ENCODE peak calls at places on chromosomes 16 and 17, in seven cellular contexts. P, J, S, Z, X, A and B are unnamed samples.

GRCh38 chr17:79811888-79812205 is 15.0 kb upstream of the CBX8 start:
- DNase-seq in S (no peak), Z (no peak), J (no peak), A (no peak), P (no peak), X (no peak), B (no peak)

GRCh38 chr17:9200197-9200662 is 178.9 kb downstream of the NTN1 start:
- DNase-seq in X (peak), P (no peak), Z (no peak), J (no peak), A (no peak), S (no peak), B (no peak)

GRCh38 chr17:74920679-74921044 is 2.4 kb downstream of the USH1G start:
- DNase-seq in Z (no peak), X (no peak), S (no peak), A (no peak), P (no peak), J (no peak), B (peak)

GRCh38 chr17:16348586-16348985 is 4.7 kb downstream of the CENPV start:
- DNase-seq in P (no peak), S (no peak), J (no peak), Z (no peak), X (no peak), A (no peak), B (no peak)

GRCh38 chr16:1613728-1614225 is 1.6 kb downstream of the CRAMP1 start:
- DNase-seq in S (peak), A (peak), X (no peak), P (no peak), Z (peak), J (no peak), B (peak)

GRCh38 chr17:7020894-7021664 is 1.8 kb upstream of the BCL6B start:
- DNase-seq in J (no peak), A (no peak), Z (no peak), S (no peak), P (no peak), X (no peak), B (no peak)

GRCh38 chr17:77616243-77616731 is 342.2 kb upstream of the TNRC6C start:
- DNase-seq in Z (peak), A (no peak), P (no peak), S (no peak), X (no peak), J (no peak), B (peak)

GRCh38 chr16:76932541-76933211 is 258.3 kb upstream of the MON1B start:
- DNase-seq in S (no peak), P (peak), Z (no peak), J (no peak), A (no peak), X (no peak), B (peak)

GRCh38 chr17:57940653-57941329 is 14.4 kb downstream of the CUEDC1 start:
- DNase-seq in S (peak), X (peak), Z (peak), P (no peak), A (no peak), J (no peak), B (no peak)

GRCh38 chr16:69917739-69918138 is 33.4 kb upstream of the CLEC18A start:
- DNase-seq in P (peak), A (no peak), J (no peak), S (no peak), Z (peak), X (no peak), B (peak)

GRCh38 chr17:43453331-43453812 is 30.4 kb upstream of the DHX8 start:
- DNase-seq in A (no peak), J (no peak), X (no peak), S (no peak), P (no peak), Z (peak), B (no peak)

GRCh38 chr16:57624806-57625500 is 3.5 kb upstream of the ADGRG1 start:
- DNase-seq in A (no peak), X (no peak), S (no peak), Z (no peak), P (no peak), J (no peak), B (no peak)

GRCh38 chr17:81636505-81637288 is at the start of the genes NPLOC4 and TSPAN10:
- DNase-seq in S (peak), A (peak), X (peak), Z (peak), J (peak), P (peak), B (peak)

GRCh38 chr16:57474671-57475661 is 11.3 kb downstream of the DOK4 start:
- DNase-seq in A (no peak), P (no peak), S (no peak), X (no peak), J (no peak), Z (no peak), B (no peak)

GRCh38 chr16:79971237-79971572 is 370.7 kb upstream of the MAF start:
- DNase-seq in S (no peak), Z (no peak), A (no peak), X (no peak), J (no peak), P (no peak), B (no peak)

GRCh38 chr16:89970011-89970410 is 21.5 kb downstream of the DEF8 start:
- DNase-seq in A (no peak), Z (no peak), S (no peak), P (no peak), X (no peak), J (no peak), B (no peak)

GRCh38 chr17:36495076-36495578 is 8.6 kb downstream of the ZNHIT3 start:
- DNase-seq in P (no peak), Z (no peak), J (no peak), A (no peak), S (no peak), X (no peak), B (no peak)

GRCh38 chr17:10033449-10033848 is 128.4 kb upstream of the RCVRN start:
- DNase-seq in X (peak), A (no peak), Z (no peak), P (no peak), S (no peak), J (no peak), B (no peak)

GRCh38 chr17:55314061-55314783 is 49.5 kb downstream of the HLF start:
- DNase-seq in A (no peak), X (no peak), S (peak), Z (no peak), J (no peak), P (no peak), B (no peak)

GRCh38 chr16:85524630-85525463 is 88.3 kb upstream of the GSE1 start:
- DNase-seq in Z (peak), A (no peak), J (no peak), S (no peak), X (no peak), P (no peak), B (peak)

GRCh38 chr16:57146735-57147134 is 39.1 kb downstream of the PSME3IP1 start:
- DNase-seq in Z (no peak), S (no peak), J (no peak), P (no peak), X (no peak), A (no peak), B (no peak)

GRCh38 chr17:41769346-41769862 is 17.1 kb downstream of the JUP start:
- DNase-seq in Z (no peak), J (no peak), S (no peak), P (no peak), A (no peak), X (no peak), B (no peak)

GRCh38 chr16:4323071-4323844 is 7.4 kb downstream of the GLIS2 start:
- DNase-seq in P (no peak), J (no peak), A (no peak), Z (no peak), S (no peak), X (no peak), B (no peak)

GRCh38 chr17:82225368-82226029 is 3.3 kb upstream of the SLC16A3 start:
- DNase-seq in Z (no peak), S (no peak), P (no peak), X (no peak), J (no peak), A (no peak), B (no peak)

GRCh38 chr17:70405492-70406220 is 236.3 kb downstream of the KCNJ2 start:
- DNase-seq in S (no peak), A (no peak), X (no peak), Z (peak), P (peak), J (no peak), B (peak)

GRCh38 chr16:49854227-49855203 is 1.4 kb downstream of the ZNF423 start:
- DNase-seq in J (no peak), S (peak), X (no peak), P (no peak), Z (peak), A (peak), B (no peak)

GRCh38 chr17:20234266-20234665 is 225.1 kb downstream of the SPECC1 start:
- DNase-seq in Z (no peak), P (no peak), A (no peak), J (no peak), S (peak), X (no peak), B (no peak)

GRCh38 chr16:11242658-11243057 is 13.3 kb downstream of the SOCS1 start:
- DNase-seq in J (no peak), S (no peak), Z (no peak), X (peak), P (no peak), A (no peak), B (no peak)

GRCh38 chr17:27351741-27352140 is 57.8 kb downstream of the WSB1 start:
- DNase-seq in P (no peak), A (no peak), S (no peak), X (no peak), J (no peak), Z (no peak), B (no peak)

GRCh38 chr17:32960815-32961214 is 30.8 kb upstream of the SPACA3 start:
- DNase-seq in A (no peak), J (no peak), S (no peak), X (no peak), Z (no peak), P (no peak), B (peak)

GRCh38 chr17:81194941-81195901 is 27.5 kb downstream of the CEP131 start:
- DNase-seq in P (no peak), Z (no peak), J (no peak), X (no peak), S (no peak), A (no peak), B (peak)

GRCh38 chr16:3575491-3575890 is 1.7 kb downstream of the NLRC3 start:
- DNase-seq in X (no peak), Z (no peak), J (no peak), S (no peak), P (no peak), A (no peak), B (no peak)